ENCODE peak calls at places on chromosome 15, in ten cellular contexts. One of them, this sample, is unnamed.

GRCh38 chr15:51931638-51932037 is 39.9 kb downstream of the LEO1 start:
- DNase-seq in body of pancreas: no peak
- DNase-seq in psoas muscle: no peak
- DNase-seq in small intestine: no peak
- DNase-seq in neural progenitor cell: no peak
- DNase-seq in spleen: no peak
- DNase-seq in IMR-90: peak; percentile 74
- DNase-seq in adrenal gland: no peak
- DNase-seq in GM23338: no peak
- DNase-seq in CD8-positive, alpha-beta memory T cell: no peak
- DNase-seq in this sample: no peak

GRCh38 chr15:98734472-98735284 is 86.3 kb downstream of the IGF1R start:
- DNase-seq in body of pancreas: no peak
- DNase-seq in psoas muscle: no peak
- DNase-seq in small intestine: peak; percentile 20
- DNase-seq in neural progenitor cell: no peak
- DNase-seq in spleen: no peak
- DNase-seq in IMR-90: peak; percentile 48
- DNase-seq in adrenal gland: no peak
- DNase-seq in GM23338: no peak
- DNase-seq in CD8-positive, alpha-beta memory T cell: no peak
- DNase-seq in this sample: no peak

GRCh38 chr15:85030301-85031049 is 48.8 kb downstream of the PDE8A start:
- DNase-seq in body of pancreas: no peak
- DNase-seq in psoas muscle: no peak
- DNase-seq in small intestine: no peak
- DNase-seq in neural progenitor cell: no peak
- DNase-seq in spleen: no peak
- DNase-seq in IMR-90: peak; percentile 38
- DNase-seq in adrenal gland: peak; percentile 34
- DNase-seq in GM23338: no peak
- DNase-seq in CD8-positive, alpha-beta memory T cell: peak; percentile 11
- DNase-seq in this sample: no peak

GRCh38 chr15:34795267-34796081 is at the start of gene ACTC1:
- DNase-seq in body of pancreas: peak; percentile 38
- DNase-seq in psoas muscle: peak; percentile 76
- DNase-seq in small intestine: no peak
- DNase-seq in neural progenitor cell: peak; percentile 74
- DNase-seq in spleen: no peak
- DNase-seq in IMR-90: peak; percentile 52
- DNase-seq in adrenal gland: peak; percentile 41
- DNase-seq in GM23338: peak; percentile 83
- DNase-seq in CD8-positive, alpha-beta memory T cell: no peak
- DNase-seq in this sample: peak; percentile 66

GRCh38 chr15:96746621-96747155 is 416.2 kb downstream of the NR2F2 start:
- DNase-seq in body of pancreas: no peak
- DNase-seq in psoas muscle: no peak
- DNase-seq in small intestine: no peak
- DNase-seq in neural progenitor cell: peak; percentile 87
- DNase-seq in spleen: no peak
- DNase-seq in IMR-90: no peak
- DNase-seq in adrenal gland: no peak
- DNase-seq in GM23338: no peak
- DNase-seq in CD8-positive, alpha-beta memory T cell: no peak
- DNase-seq in this sample: no peak

GRCh38 chr15:41465822-41466421 is 27.8 kb upstream of the ITPKA start:
- DNase-seq in body of pancreas: no peak
- DNase-seq in psoas muscle: no peak
- DNase-seq in small intestine: peak; percentile 69
- DNase-seq in neural progenitor cell: peak; percentile 39
- DNase-seq in spleen: no peak
- DNase-seq in IMR-90: peak; percentile 74
- DNase-seq in adrenal gland: no peak
- DNase-seq in GM23338: peak; percentile 57
- DNase-seq in CD8-positive, alpha-beta memory T cell: peak; percentile 28
- DNase-seq in this sample: no peak

GRCh38 chr15:48177383-48177874 is 666 bp downstream of the MYEF2 start:
- DNase-seq in body of pancreas: no peak
- DNase-seq in psoas muscle: no peak
- DNase-seq in small intestine: peak; percentile 33
- DNase-seq in neural progenitor cell: no peak
- DNase-seq in spleen: no peak
- DNase-seq in IMR-90: peak; percentile 62
- DNase-seq in adrenal gland: no peak
- DNase-seq in GM23338: peak; percentile 51
- DNase-seq in CD8-positive, alpha-beta memory T cell: peak; percentile 29
- DNase-seq in this sample: no peak

GRCh38 chr15:78909160-78909695 is 35.6 kb downstream of the CTSH start:
- DNase-seq in body of pancreas: no peak
- DNase-seq in psoas muscle: no peak
- DNase-seq in small intestine: no peak
- DNase-seq in neural progenitor cell: no peak
- DNase-seq in spleen: no peak
- DNase-seq in IMR-90: no peak
- DNase-seq in adrenal gland: no peak
- DNase-seq in GM23338: no peak
- DNase-seq in CD8-positive, alpha-beta memory T cell: no peak
- DNase-seq in this sample: no peak

GRCh38 chr15:48800245-48800644 is 10.6 kb downstream of the CEP152 start:
- DNase-seq in body of pancreas: no peak
- DNase-seq in psoas muscle: no peak
- DNase-seq in small intestine: peak; percentile 68
- DNase-seq in neural progenitor cell: no peak
- DNase-seq in spleen: no peak
- DNase-seq in IMR-90: no peak
- DNase-seq in adrenal gland: no peak
- DNase-seq in GM23338: no peak
- DNase-seq in CD8-positive, alpha-beta memory T cell: no peak
- DNase-seq in this sample: no peak

GRCh38 chr15:38084289-38084688 is 149.8 kb downstream of the TMCO5A start:
- DNase-seq in body of pancreas: no peak
- DNase-seq in psoas muscle: no peak
- DNase-seq in small intestine: no peak
- DNase-seq in neural progenitor cell: no peak
- DNase-seq in spleen: no peak
- DNase-seq in IMR-90: peak; percentile 48
- DNase-seq in adrenal gland: no peak
- DNase-seq in GM23338: no peak
- DNase-seq in CD8-positive, alpha-beta memory T cell: no peak
- DNase-seq in this sample: no peak

GRCh38 chr15:87287156-87287555 is 969.4 kb downstream of the NTRK3 start:
- DNase-seq in body of pancreas: no peak
- DNase-seq in psoas muscle: no peak
- DNase-seq in small intestine: no peak
- DNase-seq in neural progenitor cell: no peak
- DNase-seq in spleen: no peak
- DNase-seq in IMR-90: peak; percentile 0
- DNase-seq in adrenal gland: no peak
- DNase-seq in GM23338: no peak
- DNase-seq in CD8-positive, alpha-beta memory T cell: no peak
- DNase-seq in this sample: no peak

GRCh38 chr15:59994855-59995557 is 9.1 kb upstream of the FOXB1 start:
- DNase-seq in body of pancreas: no peak
- DNase-seq in psoas muscle: no peak
- DNase-seq in small intestine: no peak
- DNase-seq in neural progenitor cell: peak; percentile 73
- DNase-seq in spleen: no peak
- DNase-seq in IMR-90: no peak
- DNase-seq in adrenal gland: no peak
- DNase-seq in GM23338: peak; percentile 87
- DNase-seq in CD8-positive, alpha-beta memory T cell: no peak
- DNase-seq in this sample: no peak

DNA sequence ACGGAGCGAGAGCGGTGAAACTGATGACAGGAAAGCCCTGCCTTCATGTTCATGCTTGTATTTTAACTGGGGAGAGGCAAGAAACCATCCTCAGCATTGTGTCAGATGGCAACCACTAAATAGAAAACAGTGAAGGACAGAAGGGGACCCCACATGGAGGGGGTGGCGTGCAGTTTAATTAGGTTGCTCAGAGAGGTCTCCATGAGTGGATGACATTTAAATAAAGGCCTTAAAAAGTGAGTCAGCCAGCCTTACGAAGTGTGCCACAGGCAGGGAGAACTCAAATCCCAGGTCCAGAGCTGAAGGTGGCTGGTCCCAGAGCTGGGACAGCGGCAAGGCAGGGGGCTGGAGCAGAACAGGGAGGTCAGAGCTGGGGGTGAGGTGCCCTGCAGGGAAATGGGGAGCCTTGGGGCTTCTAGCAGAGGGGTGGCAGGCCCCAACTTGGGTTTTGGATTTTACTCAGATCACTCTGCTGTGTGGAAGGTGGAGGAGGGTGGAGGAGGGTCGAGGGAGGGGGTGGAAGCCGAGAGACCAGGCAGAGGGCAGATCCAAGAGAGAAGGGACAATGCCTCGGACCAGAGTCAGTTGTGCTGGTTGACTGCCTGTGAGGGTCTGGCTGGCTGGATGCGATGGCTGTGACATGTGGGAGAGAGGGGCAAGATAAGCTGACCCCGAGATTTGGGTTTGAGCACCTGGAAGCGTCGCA is 73.7 kb downstream of the KLF13 start:
- DNase-seq in body of pancreas: no peak
- DNase-seq in psoas muscle: no peak
- DNase-seq in small intestine: no peak
- DNase-seq in neural progenitor cell: no peak
- DNase-seq in spleen: no peak
- DNase-seq in IMR-90: no peak
- DNase-seq in adrenal gland: no peak
- DNase-seq in GM23338: no peak
- DNase-seq in CD8-positive, alpha-beta memory T cell: no peak
- DNase-seq in this sample: no peak
- H3K27ac ChIP-seq in body of pancreas: no peak overlapping the region
- H3K27ac ChIP-seq in psoas muscle: no peak overlapping the region
- H3K27ac ChIP-seq in small intestine: no peak overlapping the region
- H3K27ac ChIP-seq in neural progenitor cell: no peak overlapping the region
- H3K27ac ChIP-seq in spleen: no peak overlapping the region
- H3K27ac ChIP-seq in IMR-90: no peak overlapping the region
- H3K27ac ChIP-seq in adrenal gland: no peak overlapping the region
- H3K27ac ChIP-seq in GM23338: no peak overlapping the region
- H3K27ac ChIP-seq in CD8-positive, alpha-beta memory T cell: no peak overlapping the region
- H3K27ac ChIP-seq in this sample: no peak overlapping the region

DNA sequence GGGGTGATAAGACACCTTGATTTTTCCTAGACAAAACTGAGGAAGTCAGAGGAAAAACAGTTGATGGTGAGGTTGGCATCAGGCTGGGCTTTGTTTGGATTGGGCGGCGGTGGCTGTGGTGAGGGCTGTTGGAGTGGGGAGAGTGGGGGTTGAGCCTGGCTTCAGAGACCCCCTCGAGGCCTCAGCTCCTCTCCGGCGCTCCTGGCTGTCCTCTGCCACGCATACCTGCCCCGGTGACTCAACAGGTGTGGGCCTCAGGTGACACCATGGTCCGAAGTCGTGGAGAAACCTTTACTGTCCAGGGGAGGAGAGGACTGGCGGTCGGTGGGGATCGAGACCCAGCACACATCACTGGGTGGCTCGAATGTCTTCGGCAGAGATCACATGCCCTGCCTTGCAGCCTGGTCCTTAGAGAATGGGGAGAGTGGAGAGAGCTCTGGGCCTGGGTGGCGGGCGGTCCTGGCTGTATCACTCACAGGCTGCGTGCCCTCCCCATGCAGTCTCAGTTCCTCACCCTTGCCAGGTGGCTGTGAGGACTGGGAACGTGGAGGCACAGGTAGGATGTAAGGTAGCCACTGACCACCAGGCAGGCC is 2.6 kb downstream of the APBA2 start:
- DNase-seq in body of pancreas: no peak
- DNase-seq in psoas muscle: no peak
- DNase-seq in small intestine: no peak
- DNase-seq in neural progenitor cell: no peak
- DNase-seq in spleen: peak; percentile 66
- DNase-seq in IMR-90: no peak
- DNase-seq in adrenal gland: no peak
- DNase-seq in GM23338: no peak
- DNase-seq in CD8-positive, alpha-beta memory T cell: no peak
- DNase-seq in this sample: no peak
- H3K27ac ChIP-seq in body of pancreas: no peak overlapping the region
- H3K27ac ChIP-seq in psoas muscle: no peak overlapping the region
- H3K27ac ChIP-seq in small intestine: no peak overlapping the region
- H3K27ac ChIP-seq in neural progenitor cell: no peak overlapping the region
- H3K27ac ChIP-seq in spleen: no peak overlapping the region
- H3K27ac ChIP-seq in IMR-90: no peak overlapping the region
- H3K27ac ChIP-seq in adrenal gland: no peak overlapping the region
- H3K27ac ChIP-seq in GM23338: no peak overlapping the region
- H3K27ac ChIP-seq in CD8-positive, alpha-beta memory T cell: no peak overlapping the region
- H3K27ac ChIP-seq in this sample: no peak overlapping the region

GRCh38 chr15:73924258-73924921 is 1.9 kb upstream of the LOXL1 start:
- DNase-seq in body of pancreas: no peak
- DNase-seq in psoas muscle: peak; percentile 41
- DNase-seq in small intestine: no peak
- DNase-seq in neural progenitor cell: peak; percentile 39
- DNase-seq in spleen: peak; percentile 71
- DNase-seq in IMR-90: peak; percentile 92
- DNase-seq in adrenal gland: peak; percentile 43
- DNase-seq in GM23338: no peak
- DNase-seq in CD8-positive, alpha-beta memory T cell: no peak
- DNase-seq in this sample: peak; percentile 70
- H3K27ac ChIP-seq in body of pancreas: peak overlapping the region; percentile 51
- H3K27ac ChIP-seq in psoas muscle: peak overlapping the region; percentile 56
- H3K27ac ChIP-seq in small intestine: no peak overlapping the region
- H3K27ac ChIP-seq in neural progenitor cell: no peak overlapping the region
- H3K27ac ChIP-seq in spleen: peak overlapping the region; percentile 47
- H3K27ac ChIP-seq in IMR-90: peak overlapping the region; percentile 96
- H3K27ac ChIP-seq in adrenal gland: no peak overlapping the region
- H3K27ac ChIP-seq in GM23338: no peak overlapping the region
- H3K27ac ChIP-seq in CD8-positive, alpha-beta memory T cell: no peak overlapping the region
- H3K27ac ChIP-seq in this sample: peak overlapping the region; percentile 80

DNA sequence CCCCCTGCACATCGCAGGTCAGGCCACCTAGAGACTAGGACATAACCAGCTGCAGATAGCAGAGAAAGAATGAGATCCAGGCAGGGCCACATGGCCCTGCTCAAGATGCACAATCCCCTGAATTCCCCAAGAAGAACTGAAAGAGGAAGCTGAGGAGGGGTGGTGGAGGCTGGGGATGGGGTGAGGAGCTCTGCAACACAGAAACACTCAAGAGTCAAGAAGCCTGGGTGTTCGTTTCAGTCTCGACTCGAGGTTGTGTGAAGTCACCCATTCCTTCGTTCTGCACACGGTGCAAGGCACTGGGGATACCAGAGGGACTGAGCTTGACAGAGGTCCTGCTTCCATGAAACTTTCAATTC is 62.0 kb downstream of the TLE3 start:
- DNase-seq in body of pancreas: no peak
- DNase-seq in psoas muscle: no peak
- DNase-seq in small intestine: no peak
- DNase-seq in neural progenitor cell: no peak
- DNase-seq in spleen: peak; percentile 76
- DNase-seq in IMR-90: no peak
- DNase-seq in adrenal gland: no peak
- DNase-seq in GM23338: no peak
- DNase-seq in CD8-positive, alpha-beta memory T cell: no peak
- DNase-seq in this sample: no peak
- H3K27ac ChIP-seq in body of pancreas: no peak overlapping the region
- H3K27ac ChIP-seq in psoas muscle: no peak overlapping the region
- H3K27ac ChIP-seq in small intestine: no peak overlapping the region
- H3K27ac ChIP-seq in neural progenitor cell: no peak overlapping the region
- H3K27ac ChIP-seq in spleen: peak overlapping the region; percentile 51
- H3K27ac ChIP-seq in IMR-90: no peak overlapping the region
- H3K27ac ChIP-seq in adrenal gland: no peak overlapping the region
- H3K27ac ChIP-seq in GM23338: no peak overlapping the region
- H3K27ac ChIP-seq in CD8-positive, alpha-beta memory T cell: no peak overlapping the region
- H3K27ac ChIP-seq in this sample: no peak overlapping the region

This sample was measured in right cardiac atrium.